ENCODE peak calls at places on chromosomes 11 and 22, in nine cellular contexts. I is body of pancreas, P is adipocyte, H is uterus, E is K562, Y is suprapubic skin, V is HCT116, D is SJSA1, B is sigmoid colon. G is an unnamed sample. For H3K4me1, the result is how much of the 10 kb centered on the place peaks cover.

GRCh38 chr11:117107701-117108590 is 9.7 kb upstream of the SIK3 start:
- DNase-seq in E (no peak), V (no peak), P (peak), I (no peak), Y (no peak), B (no peak), D (no peak), H (no peak), G (no peak)

GRCh38 chr11:117750357-117750756 is 46.7 kb downstream of the DSCAML1 start:
- DNase-seq in V (no peak), P (no peak), Y (no peak), I (no peak), H (no peak), D (no peak), B (peak), E (no peak), G (no peak)

GRCh38 chr11:72812968-72813739 is 1.1 kb upstream of the ATG16L2 start:
- DNase-seq in H (peak), I (peak), Y (peak), B (peak), D (peak), E (peak), V (peak), P (peak), G (peak)

GRCh38 chr11:47376543-47377371 is 1.6 kb downstream of the SPI1 start:
- DNase-seq in I (no peak), Y (no peak), E (peak), H (no peak), B (no peak), D (no peak), P (no peak), V (no peak), G (no peak)

GRCh38 chr22:24156146-24156914 is 25.0 kb upstream of the SUSD2 start:
- DNase-seq in Y (no peak), V (no peak), I (no peak), B (no peak), E (peak), P (peak), H (no peak), D (no peak), G (peak)

GRCh38 chr22:23820748-23821211 is 18.0 kb downstream of the DERL3 start:
- DNase-seq in I (no peak), D (no peak), P (no peak), H (no peak), Y (no peak), V (no peak), E (no peak), B (no peak), G (no peak)

GRCh38 chr11:28842716-28843115 is 734.5 kb downstream of the METTL15 start:
- DNase-seq in Y (no peak), I (no peak), B (no peak), H (no peak), P (no peak), D (no peak), E (no peak), V (no peak), G (no peak)

GRCh38 chr11:131483453-131483852 is 113.0 kb downstream of the NTM start:
- DNase-seq in E (no peak), V (no peak), D (no peak), Y (no peak), P (no peak), H (no peak), I (no peak), B (no peak), G (no peak)

GRCh38 chr11:71131861-71132260 is 120.5 kb downstream of the SHANK2 start:
- DNase-seq in V (no peak), B (no peak), I (no peak), D (no peak), E (no peak), Y (no peak), H (no peak), P (no peak), G (no peak)

GRCh38 chr11:41533761-41534160 is 74.3 kb upstream of the LRRC4C start:
- DNase-seq in Y (no peak), H (no peak), D (no peak), B (no peak), V (no peak), E (no peak), I (peak), P (no peak), G (no peak)

GRCh38 chr11:8365542-8365941 is 101.9 kb upstream of the LMO1 start:
- DNase-seq in H (no peak), E (peak), Y (no peak), P (no peak), B (no peak), I (no peak), D (no peak), V (no peak), G (no peak)

GRCh38 chr11:125069796-125070195 is 6.7 kb downstream of the SLC37A2 start:
- DNase-seq in H (no peak), B (no peak), I (no peak), E (no peak), V (no peak), D (no peak), Y (no peak), P (no peak), G (no peak)

GRCh38 chr11:63682045-63682915 is 980 bp downstream of the RTN3 start:
- DNase-seq in D (peak), V (no peak), Y (no peak), P (peak), E (peak), H (peak), B (peak), I (peak), G (peak)
- H3K4me1 ChIP-seq in D (under half), V (under half), Y (under half), P (under half), E (under half), H (under half), B (under half), I (under half), G (under half)

GRCh38 chr11:12716816-12717215 is 42.6 kb downstream of the TEAD1 start:
- DNase-seq in H (no peak), B (no peak), D (no peak), E (no peak), V (no peak), I (no peak), P (no peak), Y (no peak), G (peak)
- H3K4me1 ChIP-seq in H (under half), B (under half), D (under half), E (under half), V (half or more), I (under half), P (under half), Y (under half), G (under half)

DNA sequence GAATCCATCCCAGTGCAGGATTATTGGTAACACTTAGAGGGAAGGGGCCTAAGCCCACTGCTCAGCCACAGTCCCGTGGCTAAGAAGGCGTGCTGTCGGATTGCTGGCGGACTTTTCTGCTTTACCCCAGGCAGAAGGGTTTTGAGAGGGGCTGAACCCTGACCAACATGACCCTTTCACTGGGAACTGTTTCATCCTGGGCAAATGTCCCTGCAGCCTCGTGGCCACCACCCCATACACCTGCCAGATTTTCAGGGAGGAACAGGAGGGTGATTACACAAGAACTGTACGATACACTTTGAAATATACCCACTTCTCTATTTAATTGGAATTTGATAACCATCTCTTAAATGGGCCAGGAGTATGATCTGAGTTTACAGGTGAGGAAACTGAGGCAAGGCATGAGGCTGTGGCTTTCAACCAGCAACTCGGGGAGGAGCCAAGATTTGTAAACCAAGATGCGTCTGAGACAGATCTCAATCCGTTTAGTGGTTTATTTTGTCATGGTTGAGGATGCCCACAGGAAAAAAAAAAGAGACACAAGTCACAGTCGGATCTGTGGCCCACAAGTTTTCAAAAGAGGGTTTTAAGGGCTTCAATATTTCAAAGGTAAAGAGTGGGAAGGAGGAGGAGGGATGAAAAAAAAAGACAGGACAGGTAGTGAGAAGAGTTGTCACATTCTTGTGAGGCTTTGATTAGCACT is 6.1 kb upstream of the APOL3 start:
- DNase-seq in Y (no peak), V (no peak), I (no peak), B (no peak), E (no peak), D (no peak), H (no peak), P (no peak), G (no peak)
- H3K4me1 ChIP-seq in Y (under half), V (under half), I (under half), B (under half), E (under half), D (under half), H (under half), P (under half), G (under half)

DNA sequence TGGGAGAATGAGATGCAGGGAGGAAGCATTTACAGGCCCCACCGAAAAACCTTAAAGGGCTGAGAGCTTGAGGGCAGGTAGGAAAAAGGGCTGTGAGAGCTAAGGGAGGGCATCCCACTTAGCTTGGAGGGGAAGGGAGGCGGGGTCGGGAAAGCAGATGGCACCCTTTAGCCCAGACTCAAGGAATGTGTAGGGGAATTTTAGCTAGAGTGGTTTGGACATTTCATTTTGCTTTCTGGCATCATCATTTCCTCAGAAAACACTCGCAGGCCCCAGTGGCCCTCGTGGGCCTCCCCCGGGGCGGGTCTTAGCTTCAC is 846 bp upstream of the STIM1 start:
- DNase-seq in H (no peak), B (no peak), Y (no peak), P (no peak), V (no peak), I (no peak), E (no peak), D (no peak), G (no peak)
- H3K4me1 ChIP-seq in H (under half), B (under half), Y (half or more), P (under half), V (under half), I (under half), E (under half), D (under half), G (under half)

GRCh38 chr11:64247729-64248531 is 1.2 kb upstream of the PPP1R14B start:
- DNase-seq in H (no peak), Y (no peak), D (no peak), V (no peak), P (no peak), B (no peak), E (no peak), I (no peak), G (no peak)

GRCh38 chr11:64246874-64247728 is at the start of gene PPP1R14B:
- DNase-seq in V (no peak), B (peak), H (peak), D (peak), P (peak), I (peak), Y (peak), E (peak), G (peak)

GRCh38 chr11:64249038-64249437 is 2.3 kb upstream of the PLCB3 start:
- DNase-seq in H (no peak), E (no peak), Y (no peak), B (no peak), V (no peak), D (no peak), I (no peak), P (no peak), G (no peak)

GRCh38 chr11:64249563-64250405 is 1.5 kb upstream of the PLCB3 start:
- DNase-seq in H (no peak), D (no peak), Y (no peak), I (no peak), V (no peak), E (no peak), P (no peak), B (no peak), G (no peak)

GRCh38 chr11:64248578-64248977 is 1.8 kb upstream of the PPP1R14B start:
- DNase-seq in B (no peak), V (no peak), I (no peak), D (no peak), Y (no peak), H (no peak), E (peak), P (no peak), G (no peak)
- H3K4me1 ChIP-seq in B (half or more), V (half or more), I (half or more), D (half or more), Y (half or more), H (under half), E (under half), P (under half), G (under half)